ENCODE peak calls at places on chromosome 16, in six cellular contexts. K is GM23248, A is GM23338, W is neural progenitor cell, Y is SK-N-SH, J is MM.1S. H is an unnamed sample. For H3F3A, the result is how much of the 10 kb centered on the place peaks cover.

GRCh38 chr16:20674684-20675487 is 22.6 kb downstream of the ACSM1 start:
- DNase-seq in W (peak), A (peak), J (no peak), K (no peak), Y (no peak), H (no peak)

GRCh38 chr16:15529673-15530072 is 95.3 kb downstream of the BMERB1 start:
- DNase-seq in J (no peak), W (no peak), Y (no peak), A (no peak), K (no peak), H (no peak)

GRCh38 chr16:87947356-87948118 is 3.7 kb upstream of the BANP start:
- DNase-seq in A (no peak), K (no peak), J (no peak), Y (no peak), W (no peak), H (no peak)

GRCh38 chr16:20901441-20902112 is 1.0 kb downstream of the LYRM1 start:
- DNase-seq in J (peak), K (peak), Y (peak), W (peak), A (peak), H (peak)

GRCh38 chr16:9072806-9073341 is 18.6 kb upstream of the HAPSTR1 start:
- DNase-seq in W (no peak), Y (no peak), J (peak), A (no peak), K (peak), H (peak)

GRCh38 chr16:30901201-30902069 is 5.0 kb downstream of the CTF1 start:
- DNase-seq in W (no peak), K (peak), Y (no peak), J (no peak), A (no peak), H (no peak)

GRCh38 chr16:23071202-23072083 is 77.8 kb downstream of the USP31 start:
- DNase-seq in J (no peak), W (no peak), K (peak), A (no peak), Y (no peak), H (no peak)

GRCh38 chr16:21101631-21102420 is 48.8 kb downstream of the DNAH3 start:
- DNase-seq in Y (peak), K (peak), A (peak), J (no peak), W (peak), H (peak)

GRCh38 chr16:73610605-73611177 is 562.8 kb upstream of the ZFHX3 start:
- DNase-seq in W (peak), Y (no peak), J (no peak), A (no peak), K (no peak), H (no peak)

GRCh38 chr16:12132290-12132689 is 155.8 kb downstream of the SNX29 start:
- DNase-seq in J (no peak), Y (no peak), A (no peak), W (no peak), K (peak), H (no peak)

GRCh38 chr16:58028168-58028455 is 2.6 kb downstream of the MMP15 start:
- DNase-seq in J (no peak), A (no peak), W (no peak), Y (no peak), K (no peak), H (no peak)

GRCh38 chr16:47970291-47970931 is 185.4 kb downstream of the ABCC12 start:
- DNase-seq in K (peak), A (peak), W (peak), J (no peak), Y (no peak), H (peak)

GRCh38 chr16:5207001-5207523 is 109.5 kb upstream of the EEF2KMT start:
- DNase-seq in K (no peak), W (no peak), J (no peak), Y (no peak), A (no peak), H (no peak)

DNA sequence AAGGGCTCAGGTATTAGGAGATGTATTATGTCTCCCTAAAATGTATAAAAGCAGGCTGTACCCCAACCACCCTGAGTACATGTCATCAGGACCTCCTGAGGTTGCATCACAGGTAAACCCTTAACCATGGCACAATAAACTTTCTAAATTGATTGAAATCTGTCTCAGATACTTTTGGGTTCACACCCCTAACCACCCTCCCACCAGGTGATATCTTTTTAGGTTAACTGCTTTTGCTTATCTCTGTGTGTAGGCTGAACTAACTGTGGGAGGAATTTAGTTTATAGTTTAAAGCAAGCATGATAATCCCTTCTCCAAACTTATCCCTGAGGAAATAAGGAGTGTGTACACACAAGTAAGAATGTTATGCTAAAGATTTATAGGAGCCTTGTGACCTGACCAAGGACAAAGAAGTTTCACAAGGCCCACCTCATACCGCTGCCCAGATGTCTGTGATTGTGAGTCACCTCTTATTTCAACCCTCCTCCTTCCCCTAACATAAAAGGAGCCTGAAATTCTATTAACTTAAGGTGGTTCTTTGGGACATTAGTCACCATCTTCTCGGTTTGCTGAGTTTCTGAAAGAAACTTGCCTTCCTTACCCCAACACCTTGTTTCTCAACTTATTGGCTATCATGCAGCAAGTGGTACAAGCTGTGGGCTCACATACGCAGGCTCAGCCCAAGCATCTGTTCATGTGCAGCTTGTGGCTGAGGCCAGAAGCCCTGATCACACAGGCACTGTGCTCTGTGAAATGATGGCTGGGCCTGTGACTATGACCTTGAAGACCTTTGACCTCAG is 11.3 kb downstream of the PRSS22 start:
- DNase-seq in A (no peak), W (no peak), Y (no peak), J (no peak), K (peak), H (peak)
- H3F3A ChIP-seq in A (under half), W (under half), Y (under half), J (under half), K (under half), H (under half)

GRCh38 chr16:89544713-89545043 is 15.8 kb upstream of the RPL13 start:
- DNase-seq in W (no peak), K (no peak), A (no peak), J (no peak), Y (no peak), H (no peak)

GRCh38 chr16:89546781-89547180 is 13.7 kb upstream of the RPL13 start:
- DNase-seq in K (no peak), Y (no peak), W (no peak), A (no peak), J (no peak), H (no peak)

GRCh38 chr16:89544113-89544512 is 16.4 kb upstream of the RPL13 start:
- DNase-seq in W (no peak), Y (no peak), A (no peak), K (no peak), J (no peak), H (no peak)

GRCh38 chr16:89545831-89546574 is 14.5 kb upstream of the RPL13 start:
- DNase-seq in K (no peak), W (no peak), A (no peak), J (no peak), Y (no peak), H (no peak)

DNA sequence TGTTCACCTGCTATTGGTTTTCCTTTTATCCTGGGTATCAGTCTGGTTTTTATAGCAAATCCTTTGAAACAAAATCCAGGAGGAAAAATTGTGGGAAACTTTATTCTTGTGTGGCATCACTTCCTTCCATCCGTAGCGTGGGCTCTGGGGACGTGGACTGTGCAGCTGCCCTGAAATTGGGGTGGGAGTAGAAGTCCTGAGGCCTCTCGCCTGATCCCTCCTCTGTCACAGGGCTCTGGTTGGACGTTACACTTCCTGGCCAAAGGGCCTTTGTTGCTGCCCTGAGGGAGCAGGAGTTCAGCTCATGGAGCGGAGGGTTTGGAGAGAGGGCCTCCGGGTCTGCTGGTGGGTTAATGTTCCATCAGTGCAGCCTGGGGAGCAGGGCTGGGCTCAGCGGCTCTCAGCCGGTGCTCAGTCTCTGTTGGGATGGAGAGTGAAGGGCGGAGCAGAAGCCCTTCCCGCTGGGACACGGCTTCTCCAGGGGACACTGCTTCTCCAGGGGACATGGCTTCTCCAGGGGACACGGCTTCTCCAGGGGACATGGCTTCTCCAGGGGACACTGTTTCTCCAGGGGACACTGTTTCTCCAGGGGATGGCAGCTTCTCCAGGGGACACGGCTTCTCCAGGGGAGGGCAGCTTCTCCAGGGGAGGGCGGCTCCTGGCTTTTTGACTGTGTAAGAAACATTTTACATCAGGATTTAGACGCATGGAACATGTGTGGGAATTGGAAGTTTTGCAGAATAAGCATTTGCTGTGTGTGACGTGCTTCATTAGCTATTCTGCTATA is 15.2 kb upstream of the RPL13 start:
- DNase-seq in K (no peak), W (no peak), Y (no peak), A (no peak), J (no peak), H (no peak)
- H3F3A ChIP-seq in K (under half), W (under half), Y (under half), A (under half), J (under half), H (under half)

GRCh38 chr16:54991525-54991924 is 60.9 kb downstream of the IRX5 start:
- DNase-seq in Y (no peak), J (no peak), W (no peak), A (no peak), K (no peak), H (no peak)

GRCh38 chr16:54985668-54986067 is 55.0 kb downstream of the IRX5 start:
- DNase-seq in K (no peak), W (no peak), Y (no peak), J (no peak), A (no peak), H (no peak)

GRCh38 chr16:54986404-54986803 is 55.7 kb downstream of the IRX5 start:
- DNase-seq in Y (no peak), J (no peak), K (no peak), A (no peak), W (peak), H (no peak)

GRCh38 chr16:54985156-54985555 is 54.5 kb downstream of the IRX5 start:
- DNase-seq in J (no peak), K (no peak), W (no peak), A (no peak), Y (no peak), H (no peak)

DNA sequence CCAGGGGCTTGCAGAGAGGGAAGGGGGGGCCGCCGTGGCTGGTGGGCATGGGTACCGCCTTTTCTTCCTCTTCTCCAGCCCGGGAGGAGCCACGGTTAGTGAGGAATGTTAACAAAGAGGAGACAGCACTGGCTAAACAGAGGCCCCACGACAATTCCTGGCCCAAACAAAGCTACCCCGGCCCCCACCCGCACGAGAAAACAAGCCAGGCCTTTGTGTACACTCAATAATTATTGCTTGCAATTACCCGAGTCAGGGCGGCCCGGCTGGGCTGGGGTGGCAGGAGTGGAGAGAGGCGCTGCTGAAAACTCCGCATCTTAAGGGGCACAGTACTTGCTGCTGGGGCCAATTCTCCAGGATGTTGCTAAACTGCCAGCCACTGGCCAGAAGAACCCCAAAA is 56.4 kb downstream of the IRX5 start:
- DNase-seq in W (peak), A (no peak), Y (no peak), J (no peak), K (no peak), H (no peak)
- H3F3A ChIP-seq in W (under half), A (under half), Y (under half), J (under half), K (under half), H (under half)

DNA sequence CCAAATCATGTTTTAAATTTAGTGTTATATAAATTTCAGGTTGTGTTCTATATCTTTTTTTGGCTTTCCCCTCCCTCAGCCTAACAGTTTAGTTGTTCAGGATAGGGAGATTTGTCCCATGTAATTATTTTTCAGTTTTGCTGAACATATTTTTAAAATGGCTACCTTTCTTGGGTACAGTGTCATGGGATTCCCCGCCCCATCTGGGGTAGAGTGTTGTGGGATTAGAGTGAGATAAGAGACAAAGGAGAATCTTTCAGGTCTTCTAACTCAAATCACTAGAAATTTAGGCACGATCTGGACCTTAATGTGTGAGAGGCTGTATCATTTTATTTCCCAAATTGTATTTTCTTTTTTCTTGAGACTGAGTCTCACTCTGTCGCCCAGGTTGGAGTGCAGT is 24.8 kb downstream of the NFAT5 start:
- DNase-seq in A (no peak), J (no peak), Y (no peak), W (no peak), K (no peak), H (no peak)
- H3F3A ChIP-seq in A (under half), J (under half), Y (under half), W (under half), K (under half), H (under half)

GRCh38 chr16:68951991-68952877 is 108.9 kb downstream of the TANGO6 start:
- DNase-seq in A (no peak), Y (no peak), W (no peak), J (no peak), K (peak), H (peak)
- H3F3A ChIP-seq in A (under half), Y (under half), W (under half), J (under half), K (under half), H (under half)

DNA sequence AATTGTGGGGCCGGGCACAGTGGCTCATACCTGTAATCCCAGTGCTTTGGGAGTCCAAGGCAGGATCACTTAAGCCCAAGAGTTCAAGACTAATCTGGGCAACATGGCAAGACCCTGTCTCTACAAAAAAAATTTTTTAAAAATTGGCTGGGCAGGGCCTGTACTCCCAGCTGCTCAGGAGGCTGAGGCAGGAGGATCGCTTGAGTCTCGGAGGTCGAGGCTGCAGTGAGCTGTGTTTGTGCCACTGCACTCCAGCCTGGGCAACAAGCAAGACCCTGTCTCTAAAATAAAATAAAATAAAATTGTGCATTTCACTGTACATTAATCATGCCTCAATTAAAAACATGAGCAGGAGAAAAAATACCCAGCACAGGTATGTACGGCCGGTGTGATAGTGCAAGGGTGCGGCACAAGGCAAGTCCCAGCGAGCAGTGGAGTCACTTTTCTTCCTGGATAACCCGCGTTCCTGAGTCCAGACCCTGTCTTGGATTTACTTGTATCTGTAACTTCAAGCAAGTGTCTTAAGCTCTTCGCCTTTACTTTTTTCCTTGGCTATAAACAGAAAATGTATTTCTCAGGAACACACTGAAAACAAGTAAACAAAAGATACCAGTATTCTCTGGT is 11.4 kb downstream of the ZDHHC7 start:
- DNase-seq in W (no peak), Y (no peak), K (no peak), A (no peak), J (no peak), H (no peak)
- H3F3A ChIP-seq in W (under half), Y (under half), K (under half), A (under half), J (under half), H (under half)